ENCODE peak calls at places on chromosomes 5 and 9, in seven cellular contexts. N is substantia nigra, X is endodermal cell, Q is NCI-H1092, W is NCI-H2029 treated with DMSO at 0.1 percent for 48 hours, G is T-cell, E is mesendoderm. B is an unnamed sample.
A peak's percentile ranks its signal among the peaks of the same experiment; 100 is the strongest.

GRCh38 chr9:97790542-97790941 is 62.5 kb upstream of the FOXE1 start:
- DNase-seq in N (no peak), X (no peak), Q (no peak), W (no peak), G (no peak), E (no peak), B (no peak)

GRCh38 chr9:4489919-4490704 is at the start of gene SLC1A1:
- DNase-seq in N (peak; percentile 62), X (peak; percentile 90), Q (peak; percentile 57), W (no peak), G (peak; percentile 4), E (peak; percentile 72), B (no peak)

GRCh38 chr9:126700903-126701819 is 87.4 kb downstream of the LMX1B start:
- DNase-seq in N (no peak), X (peak; percentile 63), Q (no peak), W (no peak), G (no peak), E (no peak), B (no peak)

GRCh38 chr5:167945542-167946384 is 345.7 kb upstream of the WWC1 start:
- DNase-seq in N (no peak), X (peak; percentile 61), Q (no peak), W (no peak), G (no peak), E (peak; percentile 88), B (no peak)

GRCh38 chr9:110131499-110131898 is 76.5 kb downstream of the C9orf152 start:
- DNase-seq in N (no peak), X (no peak), Q (no peak), W (no peak), G (no peak), E (peak; percentile 91), B (no peak)

GRCh38 chr5:139854029-139854605 is 58.5 kb downstream of the PSD2 start:
- DNase-seq in N (no peak), X (no peak), Q (no peak), W (no peak), G (no peak), E (no peak), B (no peak)

GRCh38 chr5:172334196-172334595 is 50.6 kb upstream of the UBTD2 start:
- DNase-seq in N (no peak), X (peak; percentile 79), Q (no peak), W (no peak), G (no peak), E (peak; percentile 58), B (no peak)

GRCh38 chr5:148094336-148094735 is 30.6 kb downstream of the SPINK5 start:
- DNase-seq in N (no peak), X (no peak), Q (no peak), W (no peak), G (no peak), E (no peak), B (no peak)

GRCh38 chr9:96574931-96575351 is 44.7 kb downstream of the CDC14B start:
- DNase-seq in N (no peak), X (no peak), Q (no peak), W (no peak), G (no peak), E (no peak), B (no peak)

GRCh38 chr9:121744002-121744686 is 92.7 kb downstream of the DAB2IP start:
- DNase-seq in N (peak; percentile 59), X (peak; percentile 88), Q (no peak), W (peak; percentile 33), G (peak; percentile 7), E (peak; percentile 78), B (peak; percentile 60)

GRCh38 chr9:131744171-131744714 is 4.4 kb upstream of the RAPGEF1 start:
- DNase-seq in N (no peak), X (no peak), Q (no peak), W (peak; percentile 53), G (peak; percentile 49), E (no peak), B (no peak)

GRCh38 chr9:97468658-97469448 is 32.6 kb upstream of the TMOD1 start:
- DNase-seq in N (peak; percentile 81), X (peak; percentile 91), Q (peak; percentile 53), W (peak; percentile 59), G (peak; percentile 1), E (peak; percentile 86), B (peak; percentile 93)

GRCh38 chr9:123011878-123012528 is 21.5 kb upstream of the GPR21 start:
- DNase-seq in N (no peak), X (no peak), Q (no peak), W (no peak), G (no peak), E (no peak), B (no peak)

GRCh38 chr9:136012651-136013050 is 51.5 kb upstream of the UBAC1 start:
- DNase-seq in N (no peak), X (peak; percentile 40), Q (no peak), W (no peak), G (no peak), E (no peak), B (no peak)

GRCh38 chr5:120151825-120152224 is 312.3 kb upstream of the PRR16 start:
- DNase-seq in N (no peak), X (no peak), Q (no peak), W (no peak), G (no peak), E (no peak), B (no peak)

GRCh38 chr9:36566813-36567217 is 5.9 kb upstream of the MELK start:
- DNase-seq in N (peak; percentile 82), X (no peak), Q (no peak), W (no peak), G (no peak), E (no peak), B (peak; percentile 70)

GRCh38 chr9:113901196-113901818 is 25.2 kb downstream of the ZNF618 start:
- DNase-seq in N (peak; percentile 5), X (no peak), Q (no peak), W (no peak), G (no peak), E (no peak), B (no peak)

GRCh38 chr9:126517751-126518261 is 95.9 kb upstream of the LMX1B start:
- DNase-seq in N (no peak), X (no peak), Q (no peak), W (no peak), G (no peak), E (peak; percentile 87), B (no peak)

GRCh38 chr5:150295172-150295611 is 5.6 kb upstream of the CAMK2A start:
- DNase-seq in N (peak; percentile 22), X (no peak), Q (no peak), W (no peak), G (no peak), E (no peak), B (no peak)

GRCh38 chr5:106269252-106269843 is 1401.4 kb downstream of the EFNA5 start:
- DNase-seq in N (no peak), X (no peak), Q (no peak), W (no peak), G (no peak), E (peak; percentile 50), B (peak; percentile 3)

GRCh38 chr5:178642351-178642909 is 15.6 kb upstream of the CLK4 start:
- DNase-seq in N (no peak), X (no peak), Q (no peak), W (no peak), G (no peak), E (no peak), B (no peak)

GRCh38 chr9:135702002-135702721 is at the start of gene KCNT1:
- DNase-seq in N (peak; percentile 69), X (peak; percentile 93), Q (no peak), W (no peak), G (peak; percentile 18), E (peak; percentile 43), B (no peak)

GRCh38 chr9:111297061-111297824 is 32.8 kb downstream of the OR2K2 start:
- DNase-seq in N (no peak), X (no peak), Q (no peak), W (no peak), G (no peak), E (no peak), B (no peak)